ENCODE peak calls at places on chromosomes 5 and 9, in seven cellular contexts. One of them, this sample, is unnamed. For H3K36me3, the result is how much of the 10 kb centered on the place peaks cover.

GRCh38 chr5:103891151-103891550 is 328.6 kb upstream of the NUDT12 start:
- DNase-seq in ascending aorta: no peak
- DNase-seq in WERI-Rb-1: no peak
- DNase-seq in PC-9: no peak
- DNase-seq in colonic mucosa: no peak
- DNase-seq in cardiac muscle cell: no peak
- DNase-seq in sigmoid colon: no peak
- DNase-seq in this sample: peak

GRCh38 chr5:28468121-28468520 is 1429.7 kb upstream of the CDH9 start:
- DNase-seq in ascending aorta: no peak
- DNase-seq in WERI-Rb-1: no peak
- DNase-seq in PC-9: no peak
- DNase-seq in colonic mucosa: no peak
- DNase-seq in cardiac muscle cell: peak
- DNase-seq in sigmoid colon: no peak
- DNase-seq in this sample: peak

GRCh38 chr5:158485604-158486081 is 614.1 kb downstream of the EBF1 start:
- DNase-seq in ascending aorta: peak
- DNase-seq in WERI-Rb-1: no peak
- DNase-seq in PC-9: no peak
- DNase-seq in colonic mucosa: no peak
- DNase-seq in cardiac muscle cell: peak
- DNase-seq in sigmoid colon: peak
- DNase-seq in this sample: peak

GRCh38 chr5:2207966-2208544 is 325.3 kb upstream of the IRX4 start:
- DNase-seq in ascending aorta: no peak
- DNase-seq in WERI-Rb-1: peak
- DNase-seq in PC-9: no peak
- DNase-seq in colonic mucosa: no peak
- DNase-seq in cardiac muscle cell: no peak
- DNase-seq in sigmoid colon: no peak
- DNase-seq in this sample: no peak

GRCh38 chr5:143652104-143652700 is 159.8 kb upstream of the HMHB1 start:
- DNase-seq in ascending aorta: no peak
- DNase-seq in WERI-Rb-1: no peak
- DNase-seq in PC-9: no peak
- DNase-seq in colonic mucosa: no peak
- DNase-seq in cardiac muscle cell: peak
- DNase-seq in sigmoid colon: no peak
- DNase-seq in this sample: no peak

GRCh38 chr9:96164268-96164683 is 137.7 kb downstream of the HSD17B3 start:
- DNase-seq in ascending aorta: peak
- DNase-seq in WERI-Rb-1: peak
- DNase-seq in PC-9: no peak
- DNase-seq in colonic mucosa: no peak
- DNase-seq in cardiac muscle cell: no peak
- DNase-seq in sigmoid colon: peak
- DNase-seq in this sample: no peak

GRCh38 chr5:55711531-55712022 is 547 bp downstream of the SLC38A9 start:
- DNase-seq in ascending aorta: no peak
- DNase-seq in WERI-Rb-1: no peak
- DNase-seq in PC-9: no peak
- DNase-seq in colonic mucosa: peak
- DNase-seq in cardiac muscle cell: no peak
- DNase-seq in sigmoid colon: no peak
- DNase-seq in this sample: no peak

GRCh38 chr5:78533356-78533755 is 115.2 kb downstream of the LHFPL2 start:
- DNase-seq in ascending aorta: no peak
- DNase-seq in WERI-Rb-1: no peak
- DNase-seq in PC-9: no peak
- DNase-seq in colonic mucosa: no peak
- DNase-seq in cardiac muscle cell: no peak
- DNase-seq in sigmoid colon: peak
- DNase-seq in this sample: peak

GRCh38 chr9:87249029-87249428 is 248.6 kb upstream of the DAPK1 start:
- DNase-seq in ascending aorta: no peak
- DNase-seq in WERI-Rb-1: no peak
- DNase-seq in PC-9: no peak
- DNase-seq in colonic mucosa: no peak
- DNase-seq in cardiac muscle cell: no peak
- DNase-seq in sigmoid colon: no peak
- DNase-seq in this sample: no peak

GRCh38 chr9:69174645-69175487 is 789 bp downstream of the TJP2 start:
- DNase-seq in ascending aorta: peak
- DNase-seq in WERI-Rb-1: peak
- DNase-seq in PC-9: peak
- DNase-seq in colonic mucosa: peak
- DNase-seq in cardiac muscle cell: peak
- DNase-seq in sigmoid colon: peak
- DNase-seq in this sample: peak

GRCh38 chr5:170481839-170482238 is 22.0 kb upstream of the KCNIP1 start:
- DNase-seq in ascending aorta: no peak
- DNase-seq in WERI-Rb-1: no peak
- DNase-seq in PC-9: no peak
- DNase-seq in colonic mucosa: no peak
- DNase-seq in cardiac muscle cell: no peak
- DNase-seq in sigmoid colon: no peak
- DNase-seq in this sample: no peak

GRCh38 chr9:79583957-79584654 is 12.3 kb downstream of the TLE4 start:
- DNase-seq in ascending aorta: peak
- DNase-seq in WERI-Rb-1: peak
- DNase-seq in PC-9: no peak
- DNase-seq in colonic mucosa: peak
- DNase-seq in cardiac muscle cell: no peak
- DNase-seq in sigmoid colon: peak
- DNase-seq in this sample: no peak

GRCh38 chr5:176413709-176414191 is 2.6 kb downstream of the CLTB start:
- DNase-seq in ascending aorta: no peak
- DNase-seq in WERI-Rb-1: peak
- DNase-seq in PC-9: peak
- DNase-seq in colonic mucosa: no peak
- DNase-seq in cardiac muscle cell: no peak
- DNase-seq in sigmoid colon: no peak
- DNase-seq in this sample: no peak

GRCh38 chr9:6449645-6450044 is 36.6 kb downstream of the UHRF2 start:
- DNase-seq in ascending aorta: no peak
- DNase-seq in WERI-Rb-1: no peak
- DNase-seq in PC-9: no peak
- DNase-seq in colonic mucosa: no peak
- DNase-seq in cardiac muscle cell: no peak
- DNase-seq in sigmoid colon: no peak
- DNase-seq in this sample: no peak

GRCh38 chr5:53481354-53481886 is 991 bp downstream of the FST start:
- DNase-seq in ascending aorta: no peak
- DNase-seq in WERI-Rb-1: no peak
- DNase-seq in PC-9: no peak
- DNase-seq in colonic mucosa: no peak
- DNase-seq in cardiac muscle cell: peak
- DNase-seq in sigmoid colon: no peak
- DNase-seq in this sample: peak

GRCh38 chr9:125589287-125589686 is 117.7 kb downstream of the MAPKAP1 start:
- DNase-seq in ascending aorta: no peak
- DNase-seq in WERI-Rb-1: no peak
- DNase-seq in PC-9: no peak
- DNase-seq in colonic mucosa: no peak
- DNase-seq in cardiac muscle cell: no peak
- DNase-seq in sigmoid colon: no peak
- DNase-seq in this sample: no peak

GRCh38 chr9:106287108-106287631 is 575.8 kb upstream of the ZNF462 start:
- DNase-seq in ascending aorta: no peak
- DNase-seq in WERI-Rb-1: peak
- DNase-seq in PC-9: no peak
- DNase-seq in colonic mucosa: no peak
- DNase-seq in cardiac muscle cell: peak
- DNase-seq in sigmoid colon: no peak
- DNase-seq in this sample: peak

GRCh38 chr9:37639109-37639748 is 11.5 kb upstream of the FRMPD1 start:
- DNase-seq in ascending aorta: no peak
- DNase-seq in WERI-Rb-1: no peak
- DNase-seq in PC-9: no peak
- DNase-seq in colonic mucosa: no peak
- DNase-seq in cardiac muscle cell: peak
- DNase-seq in sigmoid colon: no peak
- DNase-seq in this sample: peak

GRCh38 chr5:178490935-178491632 is 99.1 kb downstream of the COL23A1 start:
- DNase-seq in ascending aorta: no peak
- DNase-seq in WERI-Rb-1: no peak
- DNase-seq in PC-9: no peak
- DNase-seq in colonic mucosa: no peak
- DNase-seq in cardiac muscle cell: no peak
- DNase-seq in sigmoid colon: no peak
- DNase-seq in this sample: no peak

GRCh38 chr9:121841771-121842611 is 190.6 kb downstream of the DAB2IP start:
- DNase-seq in ascending aorta: no peak
- DNase-seq in WERI-Rb-1: no peak
- DNase-seq in PC-9: no peak
- DNase-seq in colonic mucosa: no peak
- DNase-seq in cardiac muscle cell: peak
- DNase-seq in sigmoid colon: no peak
- DNase-seq in this sample: peak

GRCh38 chr9:111375062-111375461 is 45.0 kb upstream of the OR2K2 start:
- DNase-seq in ascending aorta: no peak
- DNase-seq in WERI-Rb-1: no peak
- DNase-seq in PC-9: no peak
- DNase-seq in colonic mucosa: no peak
- DNase-seq in cardiac muscle cell: no peak
- DNase-seq in sigmoid colon: no peak
- DNase-seq in this sample: no peak
- H3K36me3 ChIP-seq in ascending aorta: half or more
- H3K36me3 ChIP-seq in WERI-Rb-1: half or more
- H3K36me3 ChIP-seq in PC-9: under half
- H3K36me3 ChIP-seq in colonic mucosa: under half
- H3K36me3 ChIP-seq in cardiac muscle cell: half or more
- H3K36me3 ChIP-seq in sigmoid colon: under half
- H3K36me3 ChIP-seq in this sample: half or more

DNA sequence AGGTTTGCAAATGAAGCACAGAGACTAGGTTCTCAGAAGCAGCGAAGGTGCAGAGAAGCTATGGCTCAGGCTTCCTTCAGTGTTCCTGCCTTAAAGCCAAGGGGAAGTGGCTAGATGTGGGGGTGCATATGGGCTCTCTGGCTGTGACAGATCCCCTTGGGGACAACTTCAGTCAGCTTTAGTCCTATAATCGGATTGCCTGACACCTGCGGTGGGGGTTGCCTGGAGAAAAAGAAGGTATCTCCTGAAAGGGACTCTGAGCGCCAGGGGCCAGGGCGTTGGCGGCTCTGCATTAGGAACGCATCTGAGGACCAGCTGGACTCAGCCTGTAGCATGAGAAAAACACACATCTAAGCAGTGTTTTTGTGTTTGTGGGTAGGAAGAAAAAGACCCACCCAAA is 84.3 kb upstream of the OTULINL start:
- DNase-seq in ascending aorta: no peak
- DNase-seq in WERI-Rb-1: peak
- DNase-seq in PC-9: no peak
- DNase-seq in colonic mucosa: no peak
- DNase-seq in cardiac muscle cell: no peak
- DNase-seq in sigmoid colon: no peak
- DNase-seq in this sample: no peak
- H3K36me3 ChIP-seq in ascending aorta: half or more
- H3K36me3 ChIP-seq in WERI-Rb-1: under half
- H3K36me3 ChIP-seq in PC-9: under half
- H3K36me3 ChIP-seq in colonic mucosa: under half
- H3K36me3 ChIP-seq in cardiac muscle cell: under half
- H3K36me3 ChIP-seq in sigmoid colon: under half
- H3K36me3 ChIP-seq in this sample: half or more

GRCh38 chr9:135101486-135101885 is 14.0 kb downstream of the OLFM1 start:
- DNase-seq in ascending aorta: no peak
- DNase-seq in WERI-Rb-1: no peak
- DNase-seq in PC-9: no peak
- DNase-seq in colonic mucosa: no peak
- DNase-seq in cardiac muscle cell: no peak
- DNase-seq in sigmoid colon: no peak
- DNase-seq in this sample: no peak

GRCh38 chr9:135103931-135104639 is 16.6 kb downstream of the OLFM1 start:
- DNase-seq in ascending aorta: no peak
- DNase-seq in WERI-Rb-1: peak
- DNase-seq in PC-9: no peak
- DNase-seq in colonic mucosa: no peak
- DNase-seq in cardiac muscle cell: no peak
- DNase-seq in sigmoid colon: no peak
- DNase-seq in this sample: no peak

GRCh38 chr9:135102331-135102730 is 14.9 kb downstream of the OLFM1 start:
- DNase-seq in ascending aorta: no peak
- DNase-seq in WERI-Rb-1: no peak
- DNase-seq in PC-9: no peak
- DNase-seq in colonic mucosa: no peak
- DNase-seq in cardiac muscle cell: no peak
- DNase-seq in sigmoid colon: no peak
- DNase-seq in this sample: no peak

GRCh38 chr9:135101926-135102325 is 14.5 kb downstream of the OLFM1 start:
- DNase-seq in ascending aorta: no peak
- DNase-seq in WERI-Rb-1: no peak
- DNase-seq in PC-9: no peak
- DNase-seq in colonic mucosa: no peak
- DNase-seq in cardiac muscle cell: no peak
- DNase-seq in sigmoid colon: no peak
- DNase-seq in this sample: no peak

DNA sequence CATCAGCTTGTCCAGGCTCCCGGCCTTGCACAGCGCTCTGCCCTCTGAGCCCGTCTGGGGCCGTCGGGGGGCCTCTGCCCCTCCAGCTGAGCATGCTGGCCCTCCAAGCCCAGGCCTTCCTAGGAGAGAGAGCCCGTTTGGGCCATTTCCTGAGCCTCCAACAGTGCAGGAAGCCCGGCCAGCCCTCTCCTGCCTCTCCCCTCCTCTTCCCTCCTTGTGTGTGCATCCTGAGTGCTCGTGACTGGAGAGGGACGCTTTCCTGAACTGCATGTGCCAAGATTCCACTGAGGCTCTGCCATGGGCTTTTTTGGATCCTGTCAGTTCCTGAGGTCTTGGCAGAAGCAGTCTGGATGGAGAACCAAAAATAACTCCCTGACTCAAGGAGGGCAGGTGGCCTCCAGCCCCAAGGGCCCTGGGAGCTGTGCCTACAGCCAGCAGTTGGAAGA is 15.6 kb downstream of the OLFM1 start:
- DNase-seq in ascending aorta: no peak
- DNase-seq in WERI-Rb-1: no peak
- DNase-seq in PC-9: no peak
- DNase-seq in colonic mucosa: no peak
- DNase-seq in cardiac muscle cell: no peak
- DNase-seq in sigmoid colon: no peak
- DNase-seq in this sample: no peak
- H3K36me3 ChIP-seq in ascending aorta: under half
- H3K36me3 ChIP-seq in WERI-Rb-1: half or more
- H3K36me3 ChIP-seq in PC-9: under half
- H3K36me3 ChIP-seq in colonic mucosa: under half
- H3K36me3 ChIP-seq in cardiac muscle cell: under half
- H3K36me3 ChIP-seq in sigmoid colon: under half
- H3K36me3 ChIP-seq in this sample: under half

DNA sequence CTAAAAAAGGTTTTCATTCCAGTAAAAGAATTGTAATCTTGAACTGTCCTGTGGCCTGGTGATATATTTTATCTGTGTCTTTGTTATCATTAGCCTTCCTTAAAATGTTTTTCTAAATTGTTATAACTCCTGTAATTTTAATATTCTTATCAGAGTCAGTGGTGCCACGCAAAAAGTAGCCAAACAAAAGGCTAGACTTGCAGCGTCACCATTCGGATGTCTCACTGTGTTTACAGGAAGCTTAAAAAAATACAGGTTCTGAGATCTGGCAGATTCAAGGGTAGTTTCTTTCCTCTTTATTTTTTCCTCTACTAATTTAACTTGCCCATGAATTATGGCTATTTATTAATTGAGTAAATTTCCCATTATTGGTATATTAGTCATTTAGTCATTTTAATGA is 362.3 kb downstream of the MAT2B start:
- DNase-seq in ascending aorta: no peak
- DNase-seq in WERI-Rb-1: no peak
- DNase-seq in PC-9: no peak
- DNase-seq in colonic mucosa: no peak
- DNase-seq in cardiac muscle cell: peak
- DNase-seq in sigmoid colon: no peak
- DNase-seq in this sample: no peak
- H3K36me3 ChIP-seq in ascending aorta: under half
- H3K36me3 ChIP-seq in WERI-Rb-1: under half
- H3K36me3 ChIP-seq in PC-9: under half
- H3K36me3 ChIP-seq in colonic mucosa: under half
- H3K36me3 ChIP-seq in cardiac muscle cell: under half
- H3K36me3 ChIP-seq in sigmoid colon: under half
- H3K36me3 ChIP-seq in this sample: under half

This sample was measured in adipocyte.